ENCODE peak calls at places on chromosomes 6 and 20, in seven cellular contexts. Q is RPMI8226, T is fibroblast of the conjunctiva, Y is amniotic stem cell, X is mesothelial cell of epicardium, A is GM10248, F is DMS153. S is an unnamed sample.
A peak's percentile ranks its signal among the peaks of the same experiment; 100 is the strongest.

GRCh38 chr20:47586648-47587306 is 85.1 kb downstream of the NCOA3 start:
- DNase-seq in T (peak; percentile 51), Q (no peak), Y (no peak), X (no peak), A (no peak), F (no peak), S (no peak)

GRCh38 chr6:100504786-100505737 is 40.3 kb upstream of the SIM1 start:
- DNase-seq in X (no peak), A (no peak), Y (peak; percentile 66), T (peak; percentile 59), F (no peak), Q (no peak), S (no peak)

GRCh38 chr6:170441316-170441715 is 111.8 kb downstream of the PSMB1 start:
- DNase-seq in A (no peak), T (no peak), Q (no peak), Y (no peak), X (no peak), F (no peak), S (no peak)

GRCh38 chr6:74066168-74066871 is 370.3 kb downstream of the CD109 start:
- DNase-seq in A (no peak), X (no peak), F (no peak), T (no peak), Q (no peak), Y (no peak), S (no peak)

GRCh38 chr6:139706949-139707348 is 332.5 kb upstream of the CITED2 start:
- DNase-seq in F (no peak), Q (no peak), X (no peak), T (no peak), Y (no peak), A (no peak), S (no peak)

GRCh38 chr6:137086031-137086430 is 41.3 kb upstream of the IL20RA start:
- DNase-seq in X (no peak), F (peak; percentile 21), A (no peak), Y (no peak), T (no peak), Q (no peak), S (no peak)

GRCh38 chr20:39309458-39309857 is 347.3 kb downstream of the DHX35 start:
- DNase-seq in Q (no peak), A (no peak), X (no peak), F (no peak), T (no peak), Y (no peak), S (no peak)

GRCh38 chr6:136761227-136761922 is 30.9 kb downstream of the MAP3K5 start:
- DNase-seq in X (no peak), A (no peak), Q (peak; percentile 74), T (no peak), F (no peak), Y (no peak), S (no peak)